ENCODE peak calls at places on chromosomes 5 and 9, in six cellular contexts. Z, F, S, U, N and Y are unnamed samples.
A peak's percentile ranks its signal among the peaks of the same experiment; 100 is the strongest.

GRCh38 chr9:87640385-87640795 is 85.5 kb upstream of the CTSL start:
- DNase-seq in Z (no peak), F (no peak), S (peak; percentile 98), U (no peak), N (peak; percentile 78), Y (no peak)

GRCh38 chr9:112711050-112711689 is 6.7 kb downstream of the INIP start:
- DNase-seq in Z (peak; percentile 42), F (no peak), S (peak; percentile 12), U (no peak), N (peak; percentile 68), Y (no peak)

GRCh38 chr5:95537501-95537900 is 17.3 kb downstream of the SKIC3 start:
- DNase-seq in Z (no peak), F (no peak), S (no peak), U (no peak), N (no peak), Y (no peak)

GRCh38 chr5:142432961-142433360 is 108.1 kb upstream of the SPRY4 start:
- DNase-seq in Z (no peak), F (no peak), S (peak; percentile 8), U (no peak), N (no peak), Y (no peak)

GRCh38 chr5:122195784-122196394 is 66.5 kb downstream of the ZNF474 start:
- DNase-seq in Z (peak; percentile 46), F (no peak), S (peak; percentile 10), U (no peak), N (peak; percentile 79), Y (peak; percentile 49)

GRCh38 chr9:22580788-22581187 is 134.2 kb downstream of the DMRTA1 start:
- DNase-seq in Z (no peak), F (no peak), S (no peak), U (no peak), N (no peak), Y (no peak)

GRCh38 chr9:4983541-4984165 is 1.4 kb upstream of the JAK2 start:
- DNase-seq in Z (no peak), F (no peak), S (no peak), U (no peak), N (no peak), Y (no peak)

GRCh38 chr5:99248066-99248465 is 319.3 kb upstream of the CHD1 start:
- DNase-seq in Z (no peak), F (no peak), S (no peak), U (no peak), N (no peak), Y (peak; percentile 16)

GRCh38 chr9:11204521-11204920 is 591.7 kb upstream of the PTPRD start:
- DNase-seq in Z (no peak), F (no peak), S (no peak), U (no peak), N (no peak), Y (no peak)

GRCh38 chr9:22100626-22101025 is 91.5 kb upstream of the CDKN2B start:
- DNase-seq in Z (no peak), F (no peak), S (no peak), U (no peak), N (no peak), Y (no peak)

GRCh38 chr5:124742983-124743533 is 3.4 kb downstream of the ZNF608 start:
- DNase-seq in Z (no peak), F (no peak), S (peak; percentile 42), U (peak; percentile 73), N (peak; percentile 82), Y (no peak)

GRCh38 chr5:167451091-167451490 is 840.4 kb upstream of the WWC1 start:
- DNase-seq in Z (no peak), F (no peak), S (no peak), U (no peak), N (no peak), Y (no peak)

GRCh38 chr5:96459313-96460109 is 26.5 kb upstream of the PCSK1 start:
- DNase-seq in Z (no peak), F (no peak), S (no peak), U (no peak), N (no peak), Y (no peak)

GRCh38 chr5:133460172-133460758 is 152.1 kb downstream of the FSTL4 start:
- DNase-seq in Z (peak; percentile 29), F (no peak), S (no peak), U (no peak), N (peak; percentile 2), Y (peak; percentile 10)

GRCh38 chr9:14349141-14349817 is 35.3 kb upstream of the NFIB start:
- DNase-seq in Z (no peak), F (no peak), S (no peak), U (no peak), N (peak; percentile 51), Y (no peak)

GRCh38 chr5:32071351-32071944 is 102.7 kb downstream of the GOLPH3 start:
- DNase-seq in Z (no peak), F (no peak), S (peak; percentile 30), U (peak; percentile 83), N (no peak), Y (no peak)

GRCh38 chr5:95565280-95565920 is 10.5 kb downstream of the ARSK start:
- DNase-seq in Z (no peak), F (no peak), S (no peak), U (no peak), N (no peak), Y (no peak)

GRCh38 chr9:119337566-119337965 is 31.7 kb downstream of the BRINP1 start:
- DNase-seq in Z (no peak), F (no peak), S (no peak), U (no peak), N (no peak), Y (no peak)

GRCh38 chr5:172123269-172123692 is 64.7 kb downstream of the STK10 start:
- DNase-seq in Z (peak; percentile 44), F (peak; percentile 76), S (peak; percentile 47), U (no peak), N (peak; percentile 91), Y (no peak)

GRCh38 chr9:35748858-35749514 is at the start of the genes GBA2 and RGP1:
- DNase-seq in Z (peak; percentile 81), F (peak; percentile 93), S (peak; percentile 86), U (peak; percentile 92), N (peak; percentile 69), Y (peak; percentile 81)

DNA sequence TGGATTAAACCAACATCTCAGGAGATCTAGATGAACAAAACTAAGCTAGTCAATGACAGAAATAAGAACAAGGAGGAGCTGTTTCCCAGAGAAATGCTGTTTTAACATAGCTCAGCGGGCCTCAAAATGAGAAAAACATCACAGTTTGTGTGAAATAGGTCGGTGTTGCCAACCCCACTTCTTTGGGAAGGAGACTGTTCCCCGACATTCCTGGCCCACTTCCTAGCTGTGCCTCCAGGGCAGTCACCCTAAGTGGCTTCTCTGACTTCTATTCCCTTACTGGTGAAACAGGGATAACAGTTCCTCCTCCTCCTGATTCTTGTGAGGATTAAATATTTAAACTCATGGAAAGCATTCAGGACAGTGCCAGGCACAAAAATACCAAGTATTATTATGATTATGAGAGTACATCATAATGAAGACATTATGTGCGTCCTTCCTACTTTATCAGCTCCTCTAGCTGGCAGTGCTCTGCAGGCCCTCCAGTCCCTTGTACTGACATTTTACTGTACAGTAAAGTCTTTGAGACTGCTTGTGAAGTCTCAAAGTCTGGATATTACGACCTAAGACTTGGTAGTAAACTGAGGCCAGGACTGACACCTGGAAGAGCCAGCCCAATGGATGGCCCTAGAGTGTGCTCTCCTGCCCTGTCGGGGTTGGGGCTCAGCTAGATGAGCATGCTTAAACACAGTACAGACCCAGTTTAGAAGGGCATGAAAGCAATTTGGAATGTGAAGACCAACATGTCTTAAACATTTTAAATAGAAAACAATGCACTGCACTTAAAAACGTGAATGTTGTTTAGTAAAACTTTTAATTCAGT is 7.3 kb downstream of the ISCA1 start:
- DNase-seq in Z (no peak), F (no peak), S (no peak), U (no peak), N (no peak), Y (no peak)
- TF ChIP-seq CTCF in Z (no peak), F (no peak), S (no peak), U (no peak), N (no peak), Y (no peak)

DNA sequence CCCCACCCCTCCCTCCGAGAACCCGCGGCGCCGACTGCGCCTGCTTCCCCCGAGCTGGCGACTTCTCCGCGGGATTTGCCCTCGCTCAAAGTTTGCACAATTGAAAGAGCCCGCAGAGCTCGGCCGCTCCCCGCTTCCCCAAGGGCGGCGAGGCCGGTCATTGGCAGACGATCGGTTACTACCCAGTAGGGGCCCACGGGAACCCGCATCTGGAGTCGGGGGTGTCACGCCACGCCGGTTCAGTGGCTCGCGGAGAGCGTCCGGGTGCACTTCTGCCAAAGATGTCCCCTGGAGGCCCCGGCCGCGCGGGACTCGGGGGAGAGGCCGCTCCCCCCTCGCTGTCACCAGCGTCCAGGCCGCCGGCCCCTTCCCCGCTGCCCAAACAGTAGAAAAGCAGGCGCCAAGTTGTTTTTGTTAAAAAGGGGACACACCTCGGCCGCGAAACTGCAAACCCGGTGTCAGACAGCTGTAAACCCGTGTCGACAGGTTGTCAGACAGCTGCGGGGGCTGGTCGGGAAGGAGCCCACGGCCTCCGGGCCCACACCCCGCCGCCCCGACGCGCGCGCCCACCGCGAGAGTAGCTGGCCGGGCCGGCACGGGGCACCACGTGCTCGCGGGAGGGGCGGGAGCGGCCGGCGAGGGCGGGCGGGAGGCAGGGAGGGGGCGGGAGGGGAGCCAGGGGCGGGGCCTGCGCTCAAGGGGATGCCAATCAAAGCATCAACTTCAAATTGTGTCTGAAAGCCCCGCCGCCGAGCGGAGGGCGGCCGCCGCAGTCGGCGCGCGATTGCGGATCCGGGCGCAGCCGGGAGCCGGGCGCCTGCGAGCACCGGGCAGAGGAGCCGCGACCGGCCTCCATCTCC is at the start of gene IRX1:
- DNase-seq in Z (no peak), F (no peak), S (no peak), U (no peak), N (no peak), Y (no peak)
- H3K4me3 ChIP-seq in Z (no peak within 1 kb of the TSS), F (peak within 1 kb of the TSS; percentile 20), S (peak within 1 kb of the TSS; percentile 4), U (peak within 1 kb of the TSS; percentile 23), N (no peak within 1 kb of the TSS), Y (no peak within 1 kb of the TSS)

GRCh38 chr9:114343471-114344187 is 14.0 kb downstream of the ORM2 start:
- DNase-seq in Z (no peak), F (peak; percentile 47), S (no peak), U (no peak), N (no peak), Y (no peak)

GRCh38 chr9:114342755-114343440 is 13.2 kb downstream of the ORM2 start:
- DNase-seq in Z (no peak), F (peak; percentile 4), S (no peak), U (no peak), N (no peak), Y (no peak)

GRCh38 chr9:114339130-114339908 is 9.7 kb downstream of the ORM2 start:
- DNase-seq in Z (peak; percentile 44), F (peak; percentile 72), S (peak; percentile 19), U (peak; percentile 76), N (peak; percentile 51), Y (peak; percentile 18)

GRCh38 chr9:114341991-114342390 is 12.3 kb downstream of the ORM2 start:
- DNase-seq in Z (no peak), F (peak; percentile 43), S (no peak), U (no peak), N (no peak), Y (no peak)

GRCh38 chr9:114341152-114341830 is 11.6 kb downstream of the ORM2 start:
- DNase-seq in Z (no peak), F (peak; percentile 52), S (no peak), U (no peak), N (no peak), Y (no peak)
- H3K27ac ChIP-seq in Z (no peak overlapping the region), F (no peak overlapping the region), S (no peak overlapping the region), U (no peak overlapping the region), N (no peak overlapping the region), Y (no peak overlapping the region)

DNA sequence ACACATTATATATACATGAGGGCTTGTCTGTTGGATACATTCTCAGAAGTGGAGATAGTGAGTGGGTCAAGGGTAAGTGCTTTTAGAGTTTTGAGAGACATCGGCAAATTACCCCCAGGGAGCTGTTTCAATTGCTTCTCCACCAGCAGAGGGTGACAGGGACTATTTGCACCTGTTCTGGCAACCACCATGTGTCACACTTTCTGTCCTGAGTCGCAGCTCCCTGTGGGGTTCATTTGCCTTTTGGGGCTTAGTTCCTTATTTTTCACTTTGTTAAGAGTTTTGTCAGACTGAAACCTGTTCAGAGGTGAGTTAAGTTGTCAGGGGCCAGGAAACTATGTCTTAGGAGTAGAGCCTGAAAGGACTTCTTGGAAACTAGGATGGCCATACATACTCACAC is 20.1 kb upstream of the SLC36A1 start:
- DNase-seq in Z (no peak), F (no peak), S (no peak), U (no peak), N (no peak), Y (peak; percentile 19)
- TF ChIP-seq CTCF in Z (no peak), F (no peak), S (no peak), U (no peak), N (no peak), Y (peak; percentile 27)